ENCODE peak calls at places on chromosomes 12 and 14, in five cellular contexts. Y is osteoblast, H is aorta, G is substantia nigra, M is brain microvascular endothelial cell. E is an unnamed sample.
A peak's percentile ranks its signal among the peaks of the same experiment; 100 is the strongest.

GRCh38 chr12:53869500-53869899 is 69.1 kb upstream of the HOXC13 start:
- DNase-seq in G (no peak), H (no peak), Y (no peak), M (no peak), E (no peak)

GRCh38 chr12:117513353-117513752 is 151.9 kb upstream of the NOS1 start:
- DNase-seq in M (no peak), H (no peak), G (no peak), Y (no peak), E (no peak)

GRCh38 chr12:9851927-9852326 is 17.2 kb downstream of the CLEC2B start:
- DNase-seq in M (no peak), G (no peak), Y (no peak), H (no peak), E (no peak)

GRCh38 chr14:23294734-23295561 is 7.7 kb downstream of the PPP1R3E start:
- DNase-seq in Y (no peak), H (no peak), M (peak; percentile 14), G (peak; percentile 38), E (no peak)

GRCh38 chr12:122355702-122356101 is 66.8 kb downstream of the CLIP1 start:
- DNase-seq in H (no peak), G (no peak), M (no peak), Y (no peak), E (no peak)

GRCh38 chr12:26803552-26803951 is 29.4 kb downstream of the ITPR2 start:
- DNase-seq in G (no peak), Y (peak; percentile 90), M (no peak), H (no peak), E (no peak)

GRCh38 chr14:25150934-25151790 is 101.2 kb upstream of the STXBP6 start:
- DNase-seq in Y (peak; percentile 44), H (no peak), G (no peak), M (peak; percentile 2), E (no peak)

GRCh38 chr12:20492251-20492728 is 124.0 kb downstream of the PDE3A start:
- DNase-seq in M (peak; percentile 95), G (no peak), H (no peak), Y (no peak), E (no peak)

GRCh38 chr14:99619873-99620834 is 16.1 kb upstream of the CCDC85C start:
- DNase-seq in Y (peak; percentile 90), M (no peak), H (peak; percentile 68), G (no peak), E (no peak)

GRCh38 chr14:48857366-48857765 is 728.8 kb downstream of the RPS29 start:
- DNase-seq in G (no peak), Y (no peak), H (no peak), M (no peak), E (no peak)

GRCh38 chr14:50342211-50343080 is 30.3 kb downstream of the DMAC2L start:
- DNase-seq in H (no peak), Y (no peak), G (peak; percentile 56), M (peak; percentile 69), E (peak; percentile 76)

GRCh38 chr12:46895726-46896125 is 69.9 kb upstream of the SLC38A4 start:
- DNase-seq in M (no peak), Y (no peak), H (no peak), G (no peak), E (no peak)

GRCh38 chr12:96171905-96172304 is 22.3 kb upstream of the ELK3 start:
- DNase-seq in H (no peak), M (no peak), Y (no peak), G (no peak), E (no peak)

GRCh38 chr12:108995370-108995992 is 25.4 kb downstream of the SVOP start:
- DNase-seq in H (no peak), Y (no peak), G (no peak), M (no peak), E (no peak)

GRCh38 chr12:42760550-42760949 is 171.0 kb upstream of the PRICKLE1 start:
- DNase-seq in G (no peak), M (no peak), Y (no peak), H (no peak), E (no peak)

GRCh38 chr12:96041181-96041580 is 5.8 kb upstream of the LTA4H start:
- DNase-seq in H (no peak), M (no peak), G (no peak), Y (no peak), E (no peak)

GRCh38 chr14:104865631-104866441 is 768 bp downstream of the CEP170B start:
- DNase-seq in G (no peak), M (peak; percentile 57), Y (peak; percentile 100), H (peak; percentile 94), E (peak; percentile 89)

DNA sequence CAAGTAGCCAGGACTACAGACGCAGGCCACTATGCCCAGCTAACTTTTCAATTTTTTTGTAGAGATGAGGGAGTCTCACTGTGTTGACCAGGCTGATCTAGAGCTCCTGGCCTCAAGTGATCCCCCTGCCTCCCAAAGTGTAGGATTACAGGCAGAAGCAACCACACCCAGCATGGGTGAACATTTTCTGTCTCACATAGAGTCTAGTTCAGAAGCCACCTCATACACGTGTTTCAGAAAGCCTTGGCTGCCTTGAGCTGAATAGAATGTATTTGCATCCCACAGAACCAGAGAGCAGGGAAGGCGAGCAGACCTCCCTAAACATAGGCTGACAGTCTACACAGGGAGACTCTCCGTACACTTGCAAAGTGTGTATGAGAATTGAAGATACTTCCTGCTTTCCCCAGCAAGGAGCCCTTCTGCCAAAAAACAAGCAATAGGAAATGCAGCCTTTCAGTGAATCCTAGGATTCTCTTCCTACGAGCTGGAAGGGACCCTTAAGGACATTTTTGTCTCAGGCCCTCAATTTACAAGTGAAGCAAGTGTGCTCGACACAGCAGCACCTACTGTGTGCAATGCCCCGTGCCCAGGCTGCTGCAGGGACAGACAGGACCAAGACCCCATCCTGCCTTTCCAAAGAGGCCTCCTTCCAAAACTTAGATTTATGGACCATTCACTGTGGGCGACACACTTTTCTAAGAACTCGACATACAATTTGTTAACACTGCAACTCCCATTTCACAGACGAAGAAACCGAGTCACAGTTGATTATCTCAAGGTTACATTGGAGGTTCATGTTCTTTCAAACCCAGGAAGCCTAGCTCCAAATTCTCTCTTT is 11.2 kb downstream of the NUAK1 start:
- DNase-seq in H (no peak), Y (peak; percentile 82), M (no peak), G (no peak), E (no peak)
- H3K27ac ChIP-seq in H (peak overlapping the region; percentile 89), Y (no peak overlapping the region), M (no peak overlapping the region), G (no peak overlapping the region), E (peak overlapping the region; percentile 98)

DNA sequence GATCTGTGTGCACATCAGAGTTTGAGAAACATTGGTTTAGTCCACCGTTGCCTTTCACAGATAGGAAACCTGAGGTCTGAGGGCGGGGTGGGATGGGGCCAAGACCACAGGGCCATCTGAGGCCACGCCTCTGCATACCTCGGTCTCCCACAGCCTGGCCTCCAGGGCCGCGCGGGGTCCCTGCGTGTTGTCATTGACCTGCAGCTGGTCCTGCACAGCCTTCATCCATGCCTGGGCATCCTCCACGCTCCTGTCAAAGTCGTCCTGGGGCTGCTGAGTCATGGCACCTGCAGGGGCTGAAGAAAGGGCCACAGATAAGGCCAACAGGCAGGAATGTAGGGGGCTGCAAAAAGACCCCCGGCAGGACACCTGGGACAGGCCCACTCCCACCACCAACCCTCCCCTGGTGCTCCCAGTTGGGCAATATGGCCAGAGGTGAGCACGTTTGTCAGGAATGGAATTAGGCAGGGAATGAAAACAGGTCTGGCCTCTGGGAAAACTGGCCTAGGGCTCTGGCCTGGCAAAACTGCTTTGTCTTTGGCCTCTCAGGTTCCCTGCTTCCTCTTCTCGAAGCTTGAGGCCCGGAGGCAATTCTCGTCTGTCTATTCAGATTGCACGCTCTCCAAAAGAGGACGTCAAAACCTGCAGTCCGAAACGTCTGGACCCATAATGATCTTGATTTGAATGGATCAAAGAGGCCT is 40.8 kb downstream of the SYNE3 start:
- DNase-seq in G (no peak), M (no peak), Y (no peak), H (peak; percentile 68), E (no peak)
- H3K27ac ChIP-seq in G (no peak overlapping the region), M (no peak overlapping the region), Y (no peak overlapping the region), H (no peak overlapping the region), E (no peak overlapping the region)

DNA sequence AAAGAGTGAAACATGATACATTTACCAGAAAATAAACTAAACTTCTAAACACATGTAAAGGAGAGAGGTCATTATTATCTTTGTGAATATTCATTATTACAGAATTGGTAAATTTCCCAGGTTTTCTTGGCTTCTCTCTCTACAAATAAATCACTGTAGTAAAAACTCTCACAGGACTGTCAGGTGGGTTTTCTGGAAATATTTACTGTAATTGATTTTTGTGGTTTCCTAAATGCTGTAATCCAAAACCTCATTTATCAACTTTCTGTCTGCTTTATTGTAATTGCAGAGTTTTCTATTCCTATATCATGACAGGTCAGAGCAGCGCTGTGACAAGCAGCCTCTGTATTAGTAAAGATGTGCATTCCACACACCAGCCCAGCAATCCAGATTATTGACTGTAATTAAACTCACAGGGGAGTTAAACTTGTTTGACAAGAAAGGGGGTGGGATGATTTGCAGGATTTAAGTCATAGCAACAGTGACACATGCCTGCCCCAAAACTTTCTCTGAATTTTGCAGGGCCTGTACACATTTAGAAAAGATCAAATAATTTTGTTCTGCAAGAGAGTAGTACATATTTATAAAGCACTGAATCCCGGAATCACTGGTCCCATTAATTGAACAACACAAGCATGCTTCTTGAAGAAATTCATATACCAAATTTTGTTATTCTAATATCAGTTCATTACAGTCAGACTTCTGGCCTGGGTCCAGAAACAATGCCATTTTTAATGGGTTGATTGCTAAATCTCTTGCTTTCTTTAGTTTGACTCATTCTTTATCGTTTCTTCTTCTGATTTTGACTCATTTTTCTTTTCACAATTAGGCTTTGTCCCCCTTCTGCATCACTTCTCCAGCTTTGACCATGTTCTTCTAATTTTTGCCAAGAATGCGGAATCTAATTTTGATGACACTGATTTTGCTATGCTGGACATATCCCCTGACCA is 42.2 kb downstream of the PTPRO start:
- DNase-seq in Y (no peak), G (no peak), M (no peak), H (no peak), E (no peak)
- H3K27ac ChIP-seq in Y (no peak overlapping the region), G (no peak overlapping the region), M (no peak overlapping the region), H (no peak overlapping the region), E (no peak overlapping the region)

GRCh38 chr12:124476011-124476400 is 91.4 kb downstream of the NCOR2 start:
- DNase-seq in M (no peak), Y (no peak), H (no peak), G (no peak), E (no peak)
- H3K27ac ChIP-seq in M (no peak overlapping the region), Y (no peak overlapping the region), H (no peak overlapping the region), G (peak overlapping the region; percentile 95), E (no peak overlapping the region)

GRCh38 chr14:73759714-73760597 is 45.8 kb upstream of the PNMA1 start:
- DNase-seq in H (peak; percentile 99), Y (peak; percentile 100), G (peak; percentile 75), M (peak; percentile 97), E (peak; percentile 98)

GRCh38 chr14:73757876-73758391 is 43.8 kb upstream of the PNMA1 start:
- DNase-seq in Y (peak; percentile 34), G (no peak), M (no peak), H (no peak), E (no peak)

GRCh38 chr14:73760598-73761586 is 46.7 kb upstream of the PNMA1 start:
- DNase-seq in Y (peak; percentile 62), G (no peak), M (no peak), H (no peak), E (no peak)

GRCh38 chr14:73758392-73759182 is 44.4 kb upstream of the PNMA1 start:
- DNase-seq in M (peak; percentile 61), G (no peak), H (peak; percentile 87), Y (peak; percentile 95), E (peak; percentile 68)

DNA sequence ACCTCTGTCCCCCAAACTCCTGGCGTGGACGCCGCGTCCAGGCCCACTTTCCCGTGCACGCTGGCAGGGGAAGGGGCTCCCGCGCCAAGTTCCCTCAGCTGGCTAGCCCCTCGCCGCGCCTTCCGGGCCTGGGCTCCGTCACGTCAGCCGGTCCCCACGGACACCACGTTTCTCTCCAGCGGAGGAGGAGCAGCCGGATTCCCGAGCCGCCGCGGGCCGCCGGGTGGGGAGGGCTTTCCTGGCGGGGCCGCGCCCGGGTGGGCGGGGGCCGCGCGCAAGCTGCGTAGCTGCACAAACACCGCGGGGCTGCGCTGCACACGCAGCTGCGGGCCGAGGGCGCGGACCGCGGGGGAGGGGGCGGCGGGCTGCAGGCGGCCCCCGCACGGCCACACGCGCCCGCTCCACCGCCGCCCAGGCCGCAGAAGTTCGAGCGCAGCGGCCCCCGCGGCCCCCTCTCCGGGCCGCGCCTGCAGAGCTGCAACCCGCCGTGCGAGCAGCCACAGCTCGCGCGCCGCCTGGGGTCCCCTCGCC is 45.1 kb upstream of the PNMA1 start:
- DNase-seq in M (no peak), Y (peak; percentile 96), G (peak; percentile 16), H (peak; percentile 91), E (peak; percentile 88)
- H3K27ac ChIP-seq in M (peak overlapping the region; percentile 92), Y (peak overlapping the region; percentile 99), G (peak overlapping the region; percentile 88), H (peak overlapping the region; percentile 92), E (peak overlapping the region; percentile 95)